ENCODE peak calls at places on chromosomes 3 and 15, in eight cellular contexts. R is A549, I is caudate nucleus, D is right atrium auricular region, Z is mesendoderm, J is dorsolateral prefrontal cortex, M is upper lobe of right lung, E is AG04450. A is an unnamed sample.

GRCh38 chr3:123783811-123784210 is 100.3 kb downstream of the MYLK start:
- DNase-seq in R (no peak), I (no peak), D (no peak), Z (no peak), J (no peak), M (no peak), E (no peak), A (no peak)

GRCh38 chr15:95887666-95888480 is 442.6 kb upstream of the NR2F2 start:
- DNase-seq in R (no peak), I (no peak), D (no peak), Z (peak; percentile 10), J (no peak), M (no peak), E (no peak), A (no peak)

GRCh38 chr15:70604671-70605070 is 158.7 kb downstream of the UACA start:
- DNase-seq in R (no peak), I (no peak), D (no peak), Z (peak; percentile 53), J (no peak), M (no peak), E (no peak), A (no peak)

GRCh38 chr15:55320963-55321362 is 1.9 kb downstream of the PIGB start:
- DNase-seq in R (no peak), I (no peak), D (no peak), Z (no peak), J (no peak), M (no peak), E (no peak), A (no peak)

GRCh38 chr3:146528954-146529353 is 15.5 kb downstream of the PLSCR1 start:
- DNase-seq in R (no peak), I (no peak), D (no peak), Z (no peak), J (no peak), M (no peak), E (peak; percentile 8), A (no peak)

GRCh38 chr3:70973558-70973957 is 610.0 kb downstream of the FOXP1 start:
- DNase-seq in R (peak; percentile 30), I (no peak), D (no peak), Z (no peak), J (no peak), M (no peak), E (no peak), A (no peak)

GRCh38 chr3:24389108-24390090 is 105.3 kb downstream of the THRB start:
- DNase-seq in R (no peak), I (no peak), D (no peak), Z (peak; percentile 17), J (no peak), M (no peak), E (no peak), A (no peak)

GRCh38 chr3:194736277-194736895 is 50.7 kb downstream of the FAM43A start:
- DNase-seq in R (no peak), I (no peak), D (no peak), Z (no peak), J (no peak), M (no peak), E (no peak), A (no peak)

GRCh38 chr3:46935168-46935858 is 41.2 kb downstream of the CCDC12 start:
- DNase-seq in R (peak; percentile 83), I (no peak), D (peak; percentile 95), Z (peak; percentile 99), J (no peak), M (no peak), E (peak; percentile 89), A (peak; percentile 58)

GRCh38 chr15:40930430-40931299 is 1.5 kb downstream of the DLL4 start:
- DNase-seq in R (peak; percentile 50), I (no peak), D (no peak), Z (peak; percentile 75), J (peak; percentile 66), M (peak; percentile 81), E (no peak), A (no peak)

GRCh38 chr3:147298511-147298982 is 107.8 kb downstream of the ZIC4 start:
- DNase-seq in R (peak; percentile 72), I (no peak), D (no peak), Z (peak; percentile 90), J (no peak), M (no peak), E (peak; percentile 97), A (no peak)

GRCh38 chr3:159486580-159486979 is 502.1 kb upstream of the IL12A start:
- DNase-seq in R (peak; percentile 39), I (no peak), D (no peak), Z (peak; percentile 89), J (no peak), M (no peak), E (no peak), A (no peak)

GRCh38 chr3:90253131-90253530 is 1145.7 kb downstream of the EPHA3 start:
- DNase-seq in R (no peak), I (no peak), D (no peak), Z (no peak), J (no peak), M (no peak), E (no peak), A (no peak)

GRCh38 chr3:37130984-37131975 is 43.1 kb downstream of the LRRFIP2 start:
- DNase-seq in R (no peak), I (no peak), D (no peak), Z (no peak), J (no peak), M (no peak), E (no peak), A (no peak)
- H3K27ac ChIP-seq in R (peak overlapping the region; percentile 5), I (no peak overlapping the region), D (no peak overlapping the region), Z (no peak overlapping the region), J (no peak overlapping the region), M (no peak overlapping the region), E (no peak overlapping the region), A (no peak overlapping the region)

DNA sequence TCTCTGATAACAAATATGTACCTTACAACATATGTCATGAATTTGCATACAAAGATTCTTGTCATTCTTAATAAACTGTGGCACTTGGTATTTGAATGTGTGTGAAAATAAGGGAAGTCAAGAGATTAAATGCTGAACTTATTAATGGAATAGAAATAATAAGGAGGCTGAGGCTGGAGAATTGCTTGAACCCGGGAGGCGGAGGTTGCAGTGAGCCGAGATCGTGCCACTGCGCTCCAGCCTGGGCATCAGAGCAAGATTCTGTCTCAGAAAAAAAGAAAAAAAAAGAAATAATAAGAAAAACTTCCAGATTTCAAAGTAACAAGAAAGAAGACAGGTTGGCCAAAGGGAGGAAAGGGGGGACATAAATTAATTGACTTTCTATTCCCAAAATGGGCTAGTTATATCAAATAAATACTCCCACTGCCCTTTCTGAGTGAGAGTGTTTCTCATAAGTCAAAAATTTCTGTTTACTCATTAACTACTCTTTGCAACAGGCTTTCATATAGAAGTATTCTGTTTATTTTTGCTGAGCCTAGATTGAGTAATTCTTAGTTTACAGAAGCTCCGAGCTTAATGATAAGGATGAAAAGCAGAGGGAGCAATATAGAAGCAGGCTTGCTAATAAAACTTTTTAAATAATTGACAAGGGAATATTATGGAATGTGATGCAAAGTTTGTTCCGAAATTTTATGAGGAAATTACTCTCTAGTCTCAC is 25.6 kb downstream of the KNG1 start:
- DNase-seq in R (peak; percentile 46), I (no peak), D (no peak), Z (no peak), J (no peak), M (no peak), E (no peak), A (no peak)
- H3K27ac ChIP-seq in R (peak overlapping the region; percentile 87), I (no peak overlapping the region), D (no peak overlapping the region), Z (no peak overlapping the region), J (no peak overlapping the region), M (no peak overlapping the region), E (no peak overlapping the region), A (no peak overlapping the region)

GRCh38 chr3:160678447-160678846 is 1.5 kb downstream of the ARL14 start:
- DNase-seq in R (peak; percentile 11), I (no peak), D (no peak), Z (no peak), J (no peak), M (no peak), E (no peak), A (no peak)

GRCh38 chr3:160673188-160673587 is 3.8 kb upstream of the ARL14 start:
- DNase-seq in R (peak; percentile 29), I (no peak), D (no peak), Z (no peak), J (no peak), M (no peak), E (no peak), A (no peak)

GRCh38 chr3:160675566-160676124 is 1.3 kb upstream of the ARL14 start:
- DNase-seq in R (no peak), I (no peak), D (no peak), Z (peak; percentile 31), J (no peak), M (no peak), E (no peak), A (no peak)

GRCh38 chr3:160676547-160677303 is at the start of gene ARL14:
- DNase-seq in R (peak; percentile 74), I (no peak), D (no peak), Z (peak; percentile 95), J (no peak), M (no peak), E (no peak), A (no peak)

DNA sequence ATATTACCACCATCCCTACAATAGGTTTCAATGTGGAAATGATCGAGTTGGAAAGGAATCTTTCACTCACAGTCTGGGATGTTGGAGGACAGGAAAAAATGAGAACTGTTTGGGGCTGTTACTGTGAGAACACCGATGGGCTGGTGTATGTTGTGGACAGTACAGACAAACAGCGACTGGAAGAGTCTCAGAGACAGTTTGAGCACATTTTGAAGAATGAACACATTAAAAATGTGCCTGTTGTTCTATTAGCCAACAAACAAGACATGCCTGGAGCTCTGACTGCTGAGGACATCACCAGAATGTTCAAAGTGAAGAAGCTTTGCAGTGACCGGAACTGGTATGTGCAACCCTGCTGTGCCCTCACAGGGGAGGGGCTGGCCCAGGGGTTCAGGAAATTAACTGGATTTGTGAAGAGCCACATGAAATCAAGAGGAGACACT is 520 bp downstream of the ARL14 start:
- DNase-seq in R (peak; percentile 40), I (no peak), D (no peak), Z (peak; percentile 85), J (no peak), M (no peak), E (no peak), A (no peak)
- H3K27ac ChIP-seq in R (peak overlapping the region; percentile 75), I (no peak overlapping the region), D (no peak overlapping the region), Z (peak overlapping the region; percentile 48), J (no peak overlapping the region), M (no peak overlapping the region), E (no peak overlapping the region), A (no peak overlapping the region)

DNA sequence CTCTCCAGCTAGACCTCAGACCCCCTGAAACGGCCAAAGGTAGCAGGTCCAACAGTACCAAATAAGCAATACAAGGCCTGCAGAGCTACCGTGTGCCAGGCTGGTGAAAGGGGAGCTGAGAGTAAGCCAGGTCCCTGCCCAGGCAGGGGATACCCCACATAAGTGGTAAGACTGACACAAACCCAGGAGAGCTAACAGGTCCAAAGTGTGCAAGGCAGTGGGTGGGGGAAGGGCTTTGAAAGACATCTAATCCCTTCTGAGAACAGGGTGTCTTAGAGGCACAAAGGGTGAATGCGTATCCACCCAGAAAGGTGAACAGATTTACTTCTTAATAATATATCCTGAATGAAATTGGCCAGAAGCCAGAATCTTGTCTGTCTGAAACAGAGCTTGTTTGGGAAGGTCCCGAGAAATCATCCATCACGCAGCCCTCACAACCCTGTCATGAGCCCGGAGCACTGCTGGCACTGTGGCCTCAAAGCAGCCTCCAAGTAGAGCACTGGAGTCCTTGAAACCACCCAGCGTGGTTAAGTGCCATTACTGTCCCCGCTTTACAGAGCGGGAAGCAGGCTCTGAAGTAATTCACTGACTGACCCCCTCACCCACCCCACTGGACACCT is 1.5 kb downstream of the TKT start:
- DNase-seq in R (no peak), I (no peak), D (no peak), Z (no peak), J (peak; percentile 23), M (no peak), E (no peak), A (no peak)
- H3K27ac ChIP-seq in R (peak overlapping the region; percentile 100), I (peak overlapping the region; percentile 65), D (peak overlapping the region; percentile 84), Z (no peak overlapping the region), J (peak overlapping the region; percentile 89), M (peak overlapping the region; percentile 82), E (peak overlapping the region; percentile 11), A (peak overlapping the region; percentile 86)

A was measured in breast epithelium.